ENCODE peak calls at places on chromosomes 2 and 18, in ten cellular contexts. V, J, K, Q, T, S, M, B, P and A are unnamed samples.

GRCh38 chr2:25335971-25336370 is 5.8 kb downstream of the DNMT3A start:
- DNase-seq in V (no peak), J (no peak), K (no peak), Q (no peak), T (no peak), S (no peak), M (no peak), B (no peak), P (no peak), A (no peak)

GRCh38 chr2:46749042-46749461 is 166.6 kb downstream of the MCFD2 start:
- DNase-seq in V (no peak), J (peak), K (peak), Q (no peak), T (no peak), S (peak), M (no peak), B (no peak), P (peak), A (no peak)

GRCh38 chr2:162123806-162124758 is 28.0 kb downstream of the GCG start:
- DNase-seq in V (no peak), J (peak), K (peak), Q (no peak), T (peak), S (peak), M (no peak), B (peak), P (no peak), A (peak)

GRCh38 chr2:86543335-86543734 is 19.9 kb downstream of the CHMP3 start:
- DNase-seq in V (no peak), J (no peak), K (no peak), Q (no peak), T (no peak), S (no peak), M (no peak), B (no peak), P (no peak), A (no peak)

GRCh38 chr2:143629344-143629743 is 500.1 kb downstream of the ARHGAP15 start:
- DNase-seq in V (no peak), J (peak), K (no peak), Q (no peak), T (no peak), S (peak), M (no peak), B (no peak), P (no peak), A (no peak)

GRCh38 chr2:98869868-98870267 is 66.2 kb downstream of the CRACDL start:
- DNase-seq in V (no peak), J (no peak), K (no peak), Q (peak), T (no peak), S (no peak), M (no peak), B (peak), P (no peak), A (no peak)

GRCh38 chr2:144524190-144524957 is 4.5 kb upstream of the ZEB2 start:
- DNase-seq in V (no peak), J (no peak), K (peak), Q (peak), T (no peak), S (peak), M (no peak), B (no peak), P (no peak), A (no peak)

GRCh38 chr2:232687382-232688160 is 9.6 kb upstream of the GIGYF2 start:
- DNase-seq in V (no peak), J (no peak), K (no peak), Q (no peak), T (peak), S (no peak), M (no peak), B (no peak), P (no peak), A (no peak)

GRCh38 chr2:46828039-46828438 is 87.6 kb downstream of the MCFD2 start:
- DNase-seq in V (no peak), J (no peak), K (no peak), Q (no peak), T (no peak), S (no peak), M (no peak), B (no peak), P (no peak), A (no peak)

GRCh38 chr2:66578067-66578852 is 143.3 kb downstream of the MEIS1 start:
- DNase-seq in V (no peak), J (peak), K (no peak), Q (no peak), T (no peak), S (no peak), M (no peak), B (no peak), P (no peak), A (no peak)

GRCh38 chr18:65235966-65236634 is 514.7 kb upstream of the CDH7 start:
- DNase-seq in V (no peak), J (no peak), K (no peak), Q (no peak), T (peak), S (peak), M (no peak), B (peak), P (no peak), A (no peak)

GRCh38 chr18:3248062-3248669 is 565 bp downstream of the MYL12A start:
- DNase-seq in V (no peak), J (peak), K (peak), Q (no peak), T (no peak), S (no peak), M (no peak), B (no peak), P (peak), A (no peak)

GRCh38 chr2:217935901-217936684 is 66.7 kb downstream of the TNS1 start:
- DNase-seq in V (no peak), J (no peak), K (no peak), Q (peak), T (no peak), S (no peak), M (no peak), B (no peak), P (no peak), A (no peak)

GRCh38 chr2:100761365-100761764 is 58.6 kb upstream of the NPAS2 start:
- DNase-seq in V (no peak), J (no peak), K (no peak), Q (no peak), T (no peak), S (no peak), M (no peak), B (no peak), P (no peak), A (no peak)

GRCh38 chr2:112493858-112494648 is 12.1 kb downstream of the TTL start:
- DNase-seq in V (no peak), J (peak), K (peak), Q (no peak), T (no peak), S (no peak), M (no peak), B (no peak), P (no peak), A (no peak)

GRCh38 chr18:22459491-22459890 is 41.8 kb upstream of the CTAGE1 start:
- DNase-seq in V (no peak), J (no peak), K (no peak), Q (no peak), T (no peak), S (no peak), M (no peak), B (no peak), P (no peak), A (no peak)

GRCh38 chr2:100009743-100010142 is 132.6 kb downstream of the AFF3 start:
- DNase-seq in V (no peak), J (no peak), K (no peak), Q (no peak), T (no peak), S (no peak), M (no peak), B (no peak), P (no peak), A (no peak)

GRCh38 chr18:76981388-76981968 is 151.1 kb downstream of the MBP start:
- DNase-seq in V (no peak), J (peak), K (no peak), Q (no peak), T (no peak), S (no peak), M (no peak), B (no peak), P (no peak), A (no peak)

GRCh38 chr2:218015831-218016521 is 13.2 kb upstream of the TNS1 start:
- DNase-seq in V (peak), J (no peak), K (no peak), Q (no peak), T (no peak), S (no peak), M (no peak), B (no peak), P (no peak), A (no peak)

GRCh38 chr2:39433586-39434195 is 3.4 kb downstream of the MAP4K3 start:
- DNase-seq in V (no peak), J (peak), K (peak), Q (no peak), T (no peak), S (no peak), M (no peak), B (no peak), P (no peak), A (no peak)

GRCh38 chr2:18117592-18117991 is 239.1 kb downstream of the KCNS3 start:
- DNase-seq in V (no peak), J (peak), K (peak), Q (peak), T (peak), S (peak), M (no peak), B (no peak), P (no peak), A (peak)

GRCh38 chr2:25996844-25997243 is 14.5 kb upstream of the KIF3C start:
- DNase-seq in V (no peak), J (peak), K (peak), Q (no peak), T (no peak), S (no peak), M (no peak), B (no peak), P (no peak), A (no peak)

GRCh38 chr2:220682616-220683015 is 889.5 kb downstream of the EPHA4 start:
- DNase-seq in V (no peak), J (no peak), K (no peak), Q (no peak), T (no peak), S (no peak), M (no peak), B (no peak), P (no peak), A (no peak)